ENCODE peak calls at places on chromosomes 11 and 22, in eight cellular contexts. C is WTC11, T is neural progenitor cell, E is body of pancreas, A is endothelial cell, I is lower leg skin, V is upper lobe of right lung, K is epithelial cell of esophagus. S is an unnamed sample.

GRCh38 chr22:23652711-23653110 is 20.6 kb upstream of the DRICH1 start:
- DNase-seq in C (no peak), T (no peak), E (no peak), A (no peak), I (no peak), V (no peak), K (no peak), S (no peak)

GRCh38 chr11:86115542-86116385 is 46.9 kb upstream of the PICALM start:
- DNase-seq in C (no peak), T (no peak), E (no peak), A (no peak), I (no peak), V (no peak), K (peak; percentile 59), S (no peak)

GRCh38 chr11:104106136-104106754 is 57.7 kb downstream of the PDGFD start:
- DNase-seq in C (no peak), T (no peak), E (no peak), A (no peak), I (no peak), V (no peak), K (no peak), S (no peak)

GRCh38 chr11:44680982-44681597 is 45.7 kb upstream of the TSPAN18 start:
- DNase-seq in C (peak; percentile 47), T (no peak), E (no peak), A (no peak), I (no peak), V (no peak), K (peak; percentile 36), S (no peak)

GRCh38 chr11:68010058-68011041 is at the start of gene ALDH3B1:
- DNase-seq in C (peak; percentile 53), T (peak; percentile 57), E (peak; percentile 94), A (no peak), I (peak; percentile 89), V (peak; percentile 99), K (peak; percentile 39), S (no peak)

GRCh38 chr11:11553595-11553994 is 68.2 kb downstream of the GALNT18 start:
- DNase-seq in C (no peak), T (no peak), E (peak; percentile 14), A (no peak), I (no peak), V (no peak), K (no peak), S (no peak)

GRCh38 chr11:95170294-95170693 is 60.7 kb downstream of the SESN3 start:
- DNase-seq in C (no peak), T (no peak), E (no peak), A (no peak), I (no peak), V (no peak), K (no peak), S (no peak)

GRCh38 chr11:116379185-116379828 is 393.5 kb downstream of the BUD13 start:
- DNase-seq in C (peak; percentile 70), T (peak; percentile 76), E (peak; percentile 12), A (peak; percentile 76), I (no peak), V (no peak), K (peak; percentile 1), S (no peak)

GRCh38 chr22:48488611-48489456 is 1338.8 kb downstream of the BRD1 start:
- DNase-seq in C (peak; percentile 72), T (peak; percentile 89), E (no peak), A (peak; percentile 41), I (no peak), V (peak; percentile 65), K (no peak), S (no peak)

GRCh38 chr11:68780829-68781228 is 29.5 kb upstream of the TESMIN start:
- DNase-seq in C (peak; percentile 79), T (peak; percentile 50), E (peak; percentile 58), A (peak; percentile 31), I (no peak), V (peak; percentile 78), K (no peak), S (no peak)

GRCh38 chr11:90423378-90423777 is 200.5 kb upstream of the CHORDC1 start:
- DNase-seq in C (no peak), T (peak; percentile 47), E (no peak), A (no peak), I (no peak), V (no peak), K (no peak), S (no peak)

GRCh38 chr11:76083563-76084451 is 122.5 kb downstream of the WNT11 start:
- DNase-seq in C (no peak), T (no peak), E (no peak), A (no peak), I (no peak), V (no peak), K (no peak), S (no peak)

GRCh38 chr11:113690619-113691569 is 15.2 kb downstream of the TMPRSS5 start:
- DNase-seq in C (peak; percentile 81), T (peak; percentile 76), E (peak; percentile 12), A (peak; percentile 51), I (no peak), V (peak; percentile 84), K (peak; percentile 89), S (no peak)

GRCh38 chr11:119101367-119101758 is 290 bp downstream of the DPAGT1 start:
- DNase-seq in C (peak; percentile 61), T (no peak), E (no peak), A (no peak), I (no peak), V (no peak), K (no peak), S (no peak)

GRCh38 chr22:17606472-17606871 is 22.1 kb downstream of the ATP6V1E1 start:
- DNase-seq in C (no peak), T (no peak), E (no peak), A (no peak), I (no peak), V (no peak), K (no peak), S (no peak)

GRCh38 chr11:76656571-76657081 is 13.9 kb downstream of the LRRC32 start:
- DNase-seq in C (no peak), T (no peak), E (no peak), A (no peak), I (no peak), V (peak; percentile 33), K (no peak), S (peak; percentile 10)

GRCh38 chr11:66848671-66849500 is 5.6 kb downstream of the RCE1 start:
- DNase-seq in C (no peak), T (no peak), E (no peak), A (no peak), I (no peak), V (no peak), K (no peak), S (no peak)

GRCh38 chr22:17400305-17400704 is 31.0 kb downstream of the CECR2 start:
- DNase-seq in C (no peak), T (no peak), E (no peak), A (no peak), I (no peak), V (no peak), K (peak; percentile 4), S (no peak)

GRCh38 chr22:42632096-42632495 is 8.3 kb downstream of the ATP5MGL start:
- DNase-seq in C (no peak), T (peak; percentile 52), E (no peak), A (no peak), I (no peak), V (no peak), K (no peak), S (no peak)
- TF ChIP-seq CTCF in C (no peak), T (peak; percentile 38), E (no peak), A (no peak), I (no peak), V (peak; percentile 7), K (peak; percentile 33), S (no peak)

DNA sequence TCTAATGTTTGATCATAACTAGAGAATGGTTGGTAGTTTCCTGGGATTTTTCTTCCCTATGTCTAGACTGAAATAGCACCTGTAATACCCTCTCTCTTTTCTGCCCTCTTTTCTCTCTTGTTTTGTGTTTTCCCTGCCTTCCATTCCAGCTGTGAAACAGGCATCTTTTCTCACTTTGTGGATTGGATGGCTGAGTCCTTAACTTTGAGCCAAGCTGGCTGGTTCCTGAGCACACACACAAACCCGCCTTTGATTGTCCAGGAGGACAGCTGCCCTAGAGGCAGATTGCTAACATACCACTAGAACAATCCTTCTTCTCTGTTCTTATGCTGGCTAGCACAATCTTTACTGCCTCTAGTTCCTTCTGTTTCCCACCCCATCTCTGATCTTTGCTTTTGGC is 17.7 kb downstream of the CTNND1 start:
- DNase-seq in C (peak; percentile 31), T (peak; percentile 60), E (peak; percentile 71), A (no peak), I (no peak), V (no peak), K (peak; percentile 64), S (no peak)
- TF ChIP-seq CTCF in C (no peak), T (no peak), E (peak; percentile 17), A (no peak), I (no peak), V (no peak), K (no peak), S (no peak)

GRCh38 chr11:79430280-79430679 is 10.6 kb downstream of the TENM4 start:
- DNase-seq in C (no peak), T (no peak), E (no peak), A (no peak), I (no peak), V (no peak), K (no peak), S (no peak)
- TF ChIP-seq CTCF in C (no peak), T (peak; percentile 18), E (no peak), A (no peak), I (no peak), V (no peak), K (peak; percentile 18), S (no peak)

DNA sequence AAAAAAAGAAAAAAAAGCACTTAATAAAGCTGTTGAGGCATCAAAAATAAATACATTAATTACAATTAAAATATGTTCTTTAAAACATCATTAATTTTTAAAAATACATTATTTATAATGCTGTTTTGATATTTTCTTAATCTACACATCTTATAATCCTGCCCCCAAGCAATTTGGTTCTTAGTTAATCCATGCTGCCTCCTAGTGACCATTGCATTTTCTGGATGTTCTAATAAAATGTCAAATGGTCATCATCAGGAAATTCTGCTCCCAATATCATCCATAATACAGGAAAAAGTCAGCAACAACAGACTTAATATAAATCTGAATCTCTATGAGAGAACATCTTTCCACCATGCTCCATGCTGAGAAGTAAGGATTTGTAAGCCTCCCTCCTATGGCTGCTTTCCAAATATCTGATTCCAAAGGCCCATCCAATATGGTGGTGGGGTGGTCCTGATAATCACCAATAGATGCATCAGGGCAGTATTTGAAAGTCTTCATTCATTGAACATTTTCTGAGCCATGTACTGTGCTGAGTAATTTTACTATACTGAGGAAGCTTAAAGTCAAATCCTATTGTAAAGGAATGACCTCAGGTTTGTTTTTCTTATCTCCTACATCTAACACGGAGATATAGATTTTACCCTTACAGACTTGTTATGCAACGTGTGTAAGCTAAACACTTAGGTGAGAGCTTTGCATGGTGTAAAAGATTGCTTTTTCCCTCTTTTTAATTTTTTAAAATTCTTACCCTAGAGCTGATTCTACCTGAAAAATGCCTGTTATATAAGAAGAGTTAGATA is 124.7 kb upstream of the BMAL1 start:
- DNase-seq in C (no peak), T (peak; percentile 33), E (no peak), A (no peak), I (no peak), V (no peak), K (peak; percentile 64), S (no peak)
- TF ChIP-seq CTCF in C (no peak), T (peak; percentile 70), E (peak; percentile 61), A (no peak), I (no peak), V (peak; percentile 53), K (peak; percentile 59), S (no peak)

GRCh38 chr11:102712140-102712539 is 6.6 kb upstream of the MMP27 start:
- DNase-seq in C (no peak), T (no peak), E (peak; percentile 19), A (no peak), I (no peak), V (no peak), K (no peak), S (no peak)
- TF ChIP-seq CTCF in C (no peak), T (no peak), E (no peak), A (no peak), I (no peak), V (no peak), K (no peak), S (no peak)

S was measured in natural killer cell.